ENCODE peak calls at places on chromosomes 5 and 9, in eight cellular contexts. G is RPMI7951; D is pulmonary artery endothelial cell; E is NCI-H1417 treated with DMSO at 0.1 percent for 48 hours; P is T-helper 1 cell; N is activated CD8-positive, alpha-beta T cell treated with anti-CD3 and anti-CD28 coated beads, Interleukin-2, amount 10 ng/mL, durations not matched to agents 7 days and 5 days; W is NCI-H345; A is cardiac muscle cell. K is an unnamed sample.

GRCh38 chr5:124372457-124372856 is 374.0 kb downstream of the ZNF608 start:
- DNase-seq in W (no peak), E (no peak), P (no peak), G (no peak), D (no peak), A (peak), N (no peak), K (no peak)

GRCh38 chr5:78677777-78678668 is 29.5 kb upstream of the LHFPL2 start:
- DNase-seq in N (no peak), G (peak), P (no peak), W (no peak), E (no peak), A (peak), D (no peak), K (no peak)

GRCh38 chr9:100445161-100445902 is 18.4 kb downstream of the MSANTD3 start:
- DNase-seq in A (no peak), N (no peak), P (no peak), W (no peak), D (no peak), E (no peak), G (no peak), K (no peak)

GRCh38 chr9:69758001-69758730 is 1.6 kb downstream of the PTAR1 start:
- DNase-seq in A (peak), G (peak), N (no peak), D (no peak), P (no peak), E (peak), W (peak), K (peak)

GRCh38 chr9:69030851-69031645 is 4.5 kb upstream of the FXN start:
- DNase-seq in G (no peak), W (no peak), N (no peak), A (no peak), E (no peak), P (no peak), D (no peak), K (no peak)

GRCh38 chr5:103569313-103570060 is 6.9 kb upstream of the NUDT12 start:
- DNase-seq in D (no peak), P (no peak), A (no peak), N (no peak), W (no peak), G (no peak), E (no peak), K (no peak)

GRCh38 chr5:143682221-143682620 is 129.7 kb upstream of the HMHB1 start:
- DNase-seq in A (peak), N (no peak), E (no peak), W (no peak), G (no peak), D (no peak), P (no peak), K (no peak)

GRCh38 chr9:128551652-128552152 is 685 bp upstream of the SPTAN1 start:
- DNase-seq in W (no peak), E (no peak), P (no peak), G (no peak), N (no peak), D (peak), A (no peak), K (no peak)

GRCh38 chr9:69188975-69189374 is 14.9 kb downstream of the TJP2 start:
- DNase-seq in A (no peak), N (no peak), W (no peak), G (no peak), E (no peak), D (no peak), P (no peak), K (no peak)

GRCh38 chr9:85949591-85950335 is 8.8 kb downstream of the NAA35 start:
- DNase-seq in D (no peak), E (no peak), W (no peak), A (peak), P (no peak), G (no peak), N (no peak), K (no peak)

GRCh38 chr9:133553978-133554713 is 19.6 kb downstream of the ADAMTSL2 start:
- DNase-seq in P (no peak), E (no peak), N (no peak), G (no peak), D (no peak), W (no peak), A (no peak), K (no peak)

GRCh38 chr9:115267788-115268187 is 149.8 kb upstream of the TNC start:
- DNase-seq in E (no peak), W (no peak), D (no peak), N (no peak), P (no peak), A (peak), G (peak), K (no peak)

GRCh38 chr9:135245482-135246247 is 158.2 kb downstream of the OLFM1 start:
- DNase-seq in W (no peak), A (no peak), E (no peak), P (no peak), D (no peak), N (no peak), G (no peak), K (no peak)